ENCODE peak calls at places on chromosome 1, in six cellular contexts. A, J, N, I, U and Q are unnamed samples.

GRCh38 chr1:158564608-158565007 is 5.8 kb downstream of the OR6P1 start:
- DNase-seq in A (no peak), J (no peak), N (no peak), I (no peak), U (no peak), Q (no peak)

GRCh38 chr1:6471969-6472368 is 6.0 kb upstream of the TNFRSF25 start:
- DNase-seq in A (no peak), J (no peak), N (no peak), I (no peak), U (no peak), Q (no peak)

GRCh38 chr1:198088360-198089071 is 68.3 kb upstream of the NEK7 start:
- DNase-seq in A (no peak), J (peak), N (no peak), I (peak), U (no peak), Q (peak)

GRCh38 chr1:23593042-23593521 is 33.8 kb upstream of the ID3 start:
- DNase-seq in A (no peak), J (no peak), N (no peak), I (no peak), U (no peak), Q (no peak)

GRCh38 chr1:232227171-232227740 is 402.7 kb downstream of the SIPA1L2 start:
- DNase-seq in A (no peak), J (no peak), N (no peak), I (no peak), U (no peak), Q (peak)

GRCh38 chr1:52145137-52145536 is 3.2 kb downstream of the ZFYVE9 start:
- DNase-seq in A (no peak), J (no peak), N (no peak), I (no peak), U (no peak), Q (no peak)

GRCh38 chr1:8441466-8441865 is 123.6 kb downstream of the SLC45A1 start:
- DNase-seq in A (no peak), J (no peak), N (no peak), I (no peak), U (no peak), Q (no peak)

GRCh38 chr1:201990427-201990826 is 8.0 kb downstream of the RNPEP start:
- DNase-seq in A (no peak), J (no peak), N (no peak), I (no peak), U (no peak), Q (no peak)

GRCh38 chr1:164602480-164603093 is 43.6 kb downstream of the PBX1 start:
- DNase-seq in A (no peak), J (no peak), N (peak), I (no peak), U (no peak), Q (peak)

GRCh38 chr1:246142320-246142893 is 364.7 kb downstream of the SMYD3 start:
- DNase-seq in A (no peak), J (peak), N (no peak), I (no peak), U (no peak), Q (peak)

GRCh38 chr1:227315500-227316346 is 2.6 kb downstream of the CDC42BPA start:
- DNase-seq in A (no peak), J (peak), N (no peak), I (no peak), U (no peak), Q (peak)

GRCh38 chr1:160953030-160953429 is 1.6 kb downstream of the ITLN2 start:
- DNase-seq in A (no peak), J (no peak), N (no peak), I (no peak), U (no peak), Q (peak)

GRCh38 chr1:41474490-41475271 is 9.8 kb downstream of the EDN2 start:
- DNase-seq in A (no peak), J (no peak), N (no peak), I (no peak), U (no peak), Q (no peak)

GRCh38 chr1:21651214-21652042 is 17.7 kb downstream of the RAP1GAP start:
- DNase-seq in A (peak), J (no peak), N (no peak), I (peak), U (no peak), Q (no peak)

GRCh38 chr1:23825762-23826522 is 713 bp upstream of the HMGCL start:
- DNase-seq in A (no peak), J (no peak), N (no peak), I (peak), U (no peak), Q (no peak)

GRCh38 chr1:38608202-38608864 is 251.2 kb downstream of the RRAGC start:
- DNase-seq in A (no peak), J (peak), N (no peak), I (peak), U (peak), Q (peak)

GRCh38 chr1:212607206-212607923 is 1.2 kb upstream of the ATF3 start:
- DNase-seq in A (no peak), J (no peak), N (no peak), I (peak), U (no peak), Q (no peak)

GRCh38 chr1:192794768-192795035 is 14.1 kb upstream of the RGS2 start:
- DNase-seq in A (no peak), J (no peak), N (no peak), I (no peak), U (no peak), Q (no peak)

GRCh38 chr1:54046671-54047383 is 6.2 kb downstream of the TMEM59 start:
- DNase-seq in A (no peak), J (no peak), N (no peak), I (no peak), U (no peak), Q (peak)

GRCh38 chr1:243712890-243713425 is 137.1 kb downstream of the AKT3 start:
- DNase-seq in A (no peak), J (no peak), N (no peak), I (no peak), U (no peak), Q (peak)

GRCh38 chr1:115338457-115338820 is 390 bp upstream of the NGF start:
- DNase-seq in A (no peak), J (no peak), N (no peak), I (no peak), U (no peak), Q (no peak)

GRCh38 chr1:199082778-199083389 is 444.0 kb downstream of the PTPRC start:
- DNase-seq in A (no peak), J (no peak), N (no peak), I (no peak), U (no peak), Q (no peak)

GRCh38 chr1:18716112-18716784 is 85.6 kb downstream of the PAX7 start:
- DNase-seq in A (no peak), J (no peak), N (no peak), I (no peak), U (no peak), Q (no peak)

GRCh38 chr1:214108097-214108446 is 120.3 kb downstream of the PROX1 start:
- DNase-seq in A (no peak), J (no peak), N (no peak), I (no peak), U (no peak), Q (no peak)

GRCh38 chr1:169250022-169250421 is 117.6 kb downstream of the NME7 start:
- DNase-seq in A (no peak), J (peak), N (no peak), I (no peak), U (no peak), Q (peak)

GRCh38 chr1:83761977-83762376 is 237.0 kb downstream of the TTLL7 start:
- DNase-seq in A (no peak), J (no peak), N (no peak), I (no peak), U (no peak), Q (no peak)

GRCh38 chr1:180522204-180522497 is 19.8 kb upstream of the ACBD6 start:
- DNase-seq in A (no peak), J (no peak), N (no peak), I (no peak), U (no peak), Q (no peak)